ENCODE peak calls at places on chromosomes 5 and 9, in eight cellular contexts. C is epithelial cell of esophagus, N is sigmoid colon, D is HCT116, R is AG04450, V is A549, K is WERI-Rb-1, X is BJ. F is an unnamed sample.

GRCh38 chr9:109110326-109111014 is 9.3 kb downstream of the TMEM245 start:
- DNase-seq in C (peak), N (no peak), D (peak), R (no peak), V (peak), K (no peak), X (no peak), F (peak)

GRCh38 chr9:83996126-83996525 is 15.5 kb downstream of the RMI1 start:
- DNase-seq in C (no peak), N (no peak), D (no peak), R (no peak), V (no peak), K (no peak), X (no peak), F (no peak)

GRCh38 chr5:57066921-57067914 is 106.6 kb upstream of the GPBP1 start:
- DNase-seq in C (peak), N (no peak), D (no peak), R (no peak), V (no peak), K (no peak), X (no peak), F (no peak)

GRCh38 chr9:78567693-78568092 is 270.8 kb downstream of the PSAT1 start:
- DNase-seq in C (peak), N (no peak), D (no peak), R (no peak), V (no peak), K (no peak), X (no peak), F (no peak)

GRCh38 chr5:166845044-166845443 is 1446.4 kb upstream of the WWC1 start:
- DNase-seq in C (peak), N (no peak), D (no peak), R (no peak), V (peak), K (no peak), X (no peak), F (no peak)

GRCh38 chr9:10274156-10274555 is 338.6 kb downstream of the PTPRD start:
- DNase-seq in C (no peak), N (no peak), D (no peak), R (no peak), V (no peak), K (no peak), X (no peak), F (no peak)

GRCh38 chr9:18071651-18072060 is 402.3 kb upstream of the ADAMTSL1 start:
- DNase-seq in C (peak), N (no peak), D (no peak), R (no peak), V (no peak), K (no peak), X (no peak), F (peak)

GRCh38 chr5:130164966-130165365 is 260.7 kb downstream of the CHSY3 start:
- DNase-seq in C (peak), N (no peak), D (no peak), R (no peak), V (peak), K (no peak), X (no peak), F (no peak)

GRCh38 chr9:88476491-88477271 is 58.3 kb upstream of the NXNL2 start:
- DNase-seq in C (no peak), N (no peak), D (no peak), R (no peak), V (no peak), K (no peak), X (peak), F (peak)

GRCh38 chr9:21812945-21813568 is 10.6 kb downstream of the MTAP start:
- DNase-seq in C (peak), N (peak), D (no peak), R (no peak), V (peak), K (peak), X (no peak), F (peak)

GRCh38 chr9:2465921-2466460 is 155.6 kb upstream of the VLDLR start:
- DNase-seq in C (peak), N (no peak), D (peak), R (no peak), V (peak), K (no peak), X (no peak), F (no peak)

GRCh38 chr5:181188700-181189362 is 16.2 kb downstream of the TRIM7 start:
- DNase-seq in C (peak), N (peak), D (peak), R (peak), V (peak), K (peak), X (no peak), F (peak)

GRCh38 chr5:9344751-9345240 is 201.1 kb downstream of the SEMA5A start:
- DNase-seq in C (no peak), N (no peak), D (no peak), R (no peak), V (no peak), K (peak), X (no peak), F (no peak)

GRCh38 chr5:77709340-77709739 is 66.8 kb downstream of the TBCA start:
- DNase-seq in C (no peak), N (no peak), D (no peak), R (no peak), V (no peak), K (no peak), X (no peak), F (no peak)

GRCh38 chr9:82555408-82555807 is 507.5 kb downstream of the RASEF start:
- DNase-seq in C (no peak), N (no peak), D (no peak), R (no peak), V (no peak), K (no peak), X (no peak), F (no peak)

GRCh38 chr5:113117543-113118110 is 141.0 kb downstream of the DCP2 start:
- DNase-seq in C (peak), N (no peak), D (no peak), R (no peak), V (no peak), K (no peak), X (no peak), F (no peak)

GRCh38 chr5:157496847-157497246 is 36.8 kb downstream of the NIPAL4 start:
- DNase-seq in C (no peak), N (peak), D (no peak), R (no peak), V (no peak), K (no peak), X (no peak), F (no peak)

GRCh38 chr5:157494178-157494830 is 34.3 kb downstream of the NIPAL4 start:
- DNase-seq in C (no peak), N (peak), D (no peak), R (no peak), V (no peak), K (no peak), X (no peak), F (no peak)

GRCh38 chr5:157502143-157502647 is 42.2 kb downstream of the NIPAL4 start:
- DNase-seq in C (no peak), N (peak), D (no peak), R (no peak), V (no peak), K (no peak), X (no peak), F (no peak)

GRCh38 chr5:157492886-157493285 is 32.9 kb downstream of the NIPAL4 start:
- DNase-seq in C (no peak), N (peak), D (no peak), R (no peak), V (no peak), K (no peak), X (no peak), F (no peak)

GRCh38 chr5:157497875-157498611 is 38.0 kb downstream of the NIPAL4 start:
- DNase-seq in C (no peak), N (peak), D (no peak), R (no peak), V (no peak), K (no peak), X (no peak), F (no peak)
- H3K4me3 ChIP-seq in C (no peak), N (no peak), D (no peak), R (no peak), V (no peak), K (no peak), X (no peak), F (no peak)

DNA sequence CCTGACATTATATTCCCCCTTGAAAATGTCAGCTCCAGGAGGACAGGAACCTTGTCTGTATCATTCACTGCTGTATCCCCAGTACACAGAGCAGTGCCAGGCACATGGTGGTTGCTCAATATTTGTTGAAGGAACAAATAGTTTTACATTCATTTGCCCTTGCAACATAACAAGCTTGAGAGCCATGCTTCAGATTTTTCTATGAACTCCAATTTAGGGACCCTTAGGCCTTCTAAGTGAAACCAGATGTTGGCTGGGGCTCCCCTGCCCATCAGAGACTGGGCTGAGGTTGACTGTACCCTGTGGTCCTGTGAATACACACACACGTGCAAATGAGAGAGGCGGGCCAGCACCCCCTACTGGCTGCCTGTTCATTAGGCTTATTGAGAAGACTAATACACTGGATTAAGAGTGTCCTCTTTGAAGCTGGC is 214.9 kb upstream of the WWC1 start:
- DNase-seq in C (peak), N (peak), D (peak), R (peak), V (peak), K (peak), X (no peak), F (peak)
- TF ChIP-seq CTCF in C (no peak), N (no peak), D (no peak), R (peak), V (peak), K (peak), X (peak), F (peak)

DNA sequence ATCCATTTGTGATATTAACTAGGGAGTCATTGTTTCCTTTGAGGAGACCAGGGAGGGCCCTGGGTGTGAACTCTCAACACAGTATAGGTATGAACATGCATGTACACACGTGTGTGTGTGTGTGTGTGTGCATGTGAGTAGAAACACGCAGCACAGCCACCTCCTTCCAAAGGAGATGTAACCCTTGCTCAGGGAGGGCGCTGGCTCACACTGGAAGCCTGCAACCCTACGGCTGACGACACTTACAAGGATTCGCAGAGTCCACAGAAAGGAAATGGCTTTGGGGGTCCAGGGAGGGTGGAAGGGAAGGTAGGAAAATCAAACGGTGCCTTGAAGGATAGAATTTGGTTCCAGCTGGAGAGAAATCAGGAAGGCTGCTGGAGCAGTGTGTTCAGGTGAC is 21.9 kb downstream of the TRIP13 start:
- DNase-seq in C (no peak), N (no peak), D (no peak), R (no peak), V (no peak), K (no peak), X (no peak), F (no peak)
- H3K4me3 ChIP-seq in C (no peak), N (no peak), D (no peak), R (no peak), V (no peak), K (no peak), X (no peak), F (no peak)

GRCh38 chr9:5263568-5264218 is 32.5 kb downstream of the INSL4 start:
- DNase-seq in C (peak), N (no peak), D (peak), R (no peak), V (peak), K (peak), X (no peak), F (peak)
- TF ChIP-seq CTCF in C (peak), N (no peak), D (peak), R (no peak), V (peak), K (no peak), X (no peak), F (no peak)

GRCh38 chr9:5375790-5376477 is 36.3 kb upstream of the RLN1 start:
- DNase-seq in C (peak), N (no peak), D (no peak), R (no peak), V (no peak), K (no peak), X (no peak), F (no peak)
- H3K4me3 ChIP-seq in C (no peak), N (no peak), D (no peak), R (no peak), V (no peak), K (no peak), X (no peak), F (no peak)

GRCh38 chr5:98483301-98483700 is 290.2 kb upstream of the RGMB start:
- DNase-seq in C (no peak), N (no peak), D (no peak), R (peak), V (no peak), K (no peak), X (peak), F (peak)

DNA sequence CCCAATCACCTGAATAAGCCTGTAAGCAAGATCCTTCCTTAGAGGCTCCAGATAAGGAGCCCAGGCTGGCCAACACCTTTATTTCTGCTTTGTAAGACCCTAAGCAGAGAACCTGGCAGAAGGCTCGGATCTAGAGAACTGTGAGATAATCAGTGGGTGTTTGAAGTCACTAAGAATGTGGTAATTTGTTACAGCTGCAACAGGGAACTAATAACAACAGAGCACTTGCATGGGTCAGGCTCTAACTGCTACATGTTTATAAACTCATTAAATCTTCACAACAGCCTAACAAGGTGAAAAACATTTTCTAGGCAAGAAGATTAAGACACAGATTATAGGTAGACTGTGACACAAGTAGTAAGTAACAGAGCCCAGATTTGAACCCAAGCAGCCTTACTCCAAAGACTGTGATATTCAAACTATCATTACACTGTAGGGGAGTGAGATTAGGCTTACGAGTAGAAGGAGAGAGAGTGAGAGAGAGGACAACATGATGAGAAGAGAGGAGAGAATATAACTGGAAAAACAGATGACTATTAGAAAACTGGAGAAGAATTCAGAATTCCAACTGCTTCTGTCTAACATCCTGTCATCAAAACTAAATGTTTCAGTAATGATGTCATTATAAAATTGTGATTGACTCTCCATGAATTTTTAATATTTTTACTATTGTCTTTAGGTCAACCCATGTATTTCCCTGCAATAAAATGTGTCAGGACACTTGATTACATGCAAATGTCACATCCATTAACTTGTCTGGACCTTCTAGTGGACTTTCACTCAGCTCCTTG is 290.9 kb upstream of the RGMB start:
- DNase-seq in C (no peak), N (no peak), D (no peak), R (no peak), V (no peak), K (no peak), X (no peak), F (peak)
- TF ChIP-seq CTCF in C (no peak), N (no peak), D (no peak), R (no peak), V (no peak), K (no peak), X (no peak), F (no peak)

GRCh38 chr5:138610468-138611294 is 35.5 kb upstream of the HSPA9 start:
- DNase-seq in C (no peak), N (peak), D (no peak), R (no peak), V (peak), K (peak), X (no peak), F (no peak)
- H3K4me3 ChIP-seq in C (no peak), N (peak), D (no peak), R (peak), V (no peak), K (peak), X (no peak), F (peak)

F was measured in AG10803.